ENCODE peak calls at places on chromosomes 6 and 20, in five cellular contexts. One of them, this sample, is unnamed.

GRCh38 chr6:5411414-5411813 is 150.1 kb downstream of the FARS2 start:
- DNase-seq in mesenchymal stem cell: no peak
- DNase-seq in neuronal stem cell: no peak
- DNase-seq in IMR-90: no peak
- DNase-seq in H1: no peak
- DNase-seq in this sample: no peak

GRCh38 chr6:34201455-34202098 is 35.1 kb upstream of the HMGA1 start:
- DNase-seq in IMR-90: peak
- DNase-seq in mesenchymal stem cell: peak
- DNase-seq in neuronal stem cell: no peak
- DNase-seq in H1: no peak
- DNase-seq in this sample: no peak

GRCh38 chr6:169724554-169725269 is 412 bp upstream of the PHF10 start:
- DNase-seq in H1: peak
- DNase-seq in neuronal stem cell: peak
- DNase-seq in mesenchymal stem cell: peak
- DNase-seq in IMR-90: peak
- DNase-seq in this sample: peak

GRCh38 chr6:31203345-31203979 is 33.0 kb upstream of the POU5F1 start:
- DNase-seq in IMR-90: peak
- DNase-seq in mesenchymal stem cell: peak
- DNase-seq in neuronal stem cell: no peak
- DNase-seq in H1: no peak
- DNase-seq in this sample: no peak

GRCh38 chr6:165556116-165556843 is 106.8 kb downstream of the PDE10A start:
- DNase-seq in H1: no peak
- DNase-seq in neuronal stem cell: no peak
- DNase-seq in IMR-90: peak
- DNase-seq in mesenchymal stem cell: peak
- DNase-seq in this sample: no peak

GRCh38 chr20:36306557-36307411 is 645 bp downstream of the DLGAP4 start:
- DNase-seq in IMR-90: no peak
- DNase-seq in neuronal stem cell: no peak
- DNase-seq in mesenchymal stem cell: no peak
- DNase-seq in H1: peak
- DNase-seq in this sample: no peak

GRCh38 chr6:109458774-109459531 is 3.4 kb upstream of the MICAL1 start:
- DNase-seq in H1: no peak
- DNase-seq in mesenchymal stem cell: no peak
- DNase-seq in neuronal stem cell: no peak
- DNase-seq in IMR-90: no peak
- DNase-seq in this sample: no peak

GRCh38 chr6:122406187-122406586 is 6.7 kb downstream of the HSF2 start:
- DNase-seq in H1: no peak
- DNase-seq in IMR-90: no peak
- DNase-seq in neuronal stem cell: no peak
- DNase-seq in mesenchymal stem cell: no peak
- DNase-seq in this sample: no peak

GRCh38 chr6:116229287-116229913 is 24.5 kb downstream of the TSPYL4 start:
- DNase-seq in neuronal stem cell: peak
- DNase-seq in mesenchymal stem cell: peak
- DNase-seq in H1: peak
- DNase-seq in IMR-90: peak
- DNase-seq in this sample: peak

GRCh38 chr20:59063358-59064213 is 21.0 kb upstream of the PRELID3B start:
- DNase-seq in mesenchymal stem cell: peak
- DNase-seq in H1: no peak
- DNase-seq in IMR-90: peak
- DNase-seq in neuronal stem cell: peak
- DNase-seq in this sample: no peak

GRCh38 chr6:24205020-24205492 is 79.0 kb downstream of the NRSN1 start:
- DNase-seq in IMR-90: peak
- DNase-seq in H1: no peak
- DNase-seq in mesenchymal stem cell: peak
- DNase-seq in neuronal stem cell: peak
- DNase-seq in this sample: no peak

GRCh38 chr6:78580923-78581322 is 286.4 kb upstream of the IRAK1BP1 start:
- DNase-seq in neuronal stem cell: no peak
- DNase-seq in H1: no peak
- DNase-seq in mesenchymal stem cell: no peak
- DNase-seq in IMR-90: no peak
- DNase-seq in this sample: no peak
- H2BK15ac ChIP-seq in neuronal stem cell: no peak
- H2BK15ac ChIP-seq in H1: no peak
- H2BK15ac ChIP-seq in mesenchymal stem cell: no peak
- H2BK15ac ChIP-seq in IMR-90: peak
- H2BK15ac ChIP-seq in this sample: no peak

DNA sequence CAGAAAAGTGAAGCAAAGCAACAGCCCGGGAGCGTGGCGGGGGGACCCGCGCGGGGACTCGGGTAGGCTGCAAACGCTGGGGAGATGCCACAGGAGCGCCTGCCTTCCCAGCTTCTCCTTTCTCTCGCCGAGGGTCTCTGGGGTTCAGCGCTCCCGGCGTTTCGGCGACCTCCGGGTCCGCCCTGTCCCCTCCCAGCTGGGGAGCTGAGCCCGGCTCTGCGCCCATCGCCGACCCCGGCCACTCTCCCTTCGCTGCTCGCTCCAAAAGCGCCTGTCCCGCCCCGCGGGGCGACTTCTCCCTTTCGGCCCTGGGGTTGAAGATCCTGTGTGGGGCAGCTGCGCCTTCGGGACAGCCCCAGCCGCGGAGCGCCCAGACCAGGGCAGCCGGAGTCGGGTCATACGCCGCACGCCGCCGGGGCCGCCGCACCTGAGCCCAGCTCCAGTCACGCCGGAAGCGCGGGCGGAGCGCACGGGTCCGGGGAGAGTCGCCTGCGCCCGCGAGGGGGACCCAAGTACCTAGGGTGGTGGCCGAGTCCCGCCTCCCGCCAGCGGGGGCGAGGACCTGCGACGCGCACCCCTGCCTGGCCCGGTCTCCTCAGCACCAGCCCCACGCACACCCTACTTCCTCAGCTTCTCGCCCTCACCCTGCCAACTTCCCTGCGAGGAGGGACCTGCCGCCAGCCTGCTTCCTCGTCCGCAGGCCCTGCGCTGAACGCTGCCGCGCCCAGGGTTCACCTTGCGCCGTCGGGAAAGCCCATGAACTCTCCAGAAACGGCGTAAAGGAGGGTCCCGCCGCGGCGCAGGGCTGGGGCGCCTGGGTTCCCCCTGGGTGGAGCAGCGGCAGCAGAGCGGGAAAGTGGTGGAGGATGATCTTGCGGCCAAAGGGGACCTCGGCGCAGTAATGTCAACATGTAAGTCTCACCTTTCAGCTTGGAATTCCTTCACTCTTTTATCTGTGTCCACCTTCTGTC is at the start of gene ADGRG6:
- DNase-seq in H1: peak
- DNase-seq in IMR-90: peak
- DNase-seq in mesenchymal stem cell: peak
- DNase-seq in neuronal stem cell: peak
- DNase-seq in this sample: peak
- H3K9ac ChIP-seq in H1: peak
- H3K9ac ChIP-seq in IMR-90: peak
- H3K9ac ChIP-seq in mesenchymal stem cell: peak
- H3K9ac ChIP-seq in neuronal stem cell: peak
- H3K9ac ChIP-seq in this sample: no peak

GRCh38 chr6:153044295-153044694 is 41.8 kb upstream of the MTRF1L start:
- DNase-seq in mesenchymal stem cell: no peak
- DNase-seq in IMR-90: no peak
- DNase-seq in H1: no peak
- DNase-seq in neuronal stem cell: no peak
- DNase-seq in this sample: no peak
- H4K91ac ChIP-seq in mesenchymal stem cell: no peak
- H4K91ac ChIP-seq in IMR-90: no peak
- H4K91ac ChIP-seq in H1: no peak
- H4K91ac ChIP-seq in neuronal stem cell: no peak
- H4K91ac ChIP-seq in this sample: no peak

GRCh38 chr6:146876271-146877151 is 277.7 kb downstream of the ADGB start:
- DNase-seq in mesenchymal stem cell: peak
- DNase-seq in neuronal stem cell: no peak
- DNase-seq in H1: no peak
- DNase-seq in IMR-90: peak
- DNase-seq in this sample: no peak

GRCh38 chr6:146878564-146879343 is 280.0 kb downstream of the ADGB start:
- DNase-seq in IMR-90: no peak
- DNase-seq in H1: no peak
- DNase-seq in mesenchymal stem cell: no peak
- DNase-seq in neuronal stem cell: no peak
- DNase-seq in this sample: no peak

GRCh38 chr6:146875927-146876270 is 277.1 kb downstream of the ADGB start:
- DNase-seq in mesenchymal stem cell: no peak
- DNase-seq in H1: no peak
- DNase-seq in IMR-90: no peak
- DNase-seq in neuronal stem cell: no peak
- DNase-seq in this sample: no peak

GRCh38 chr6:146881228-146882181 is 282.7 kb downstream of the ADGB start:
- DNase-seq in mesenchymal stem cell: no peak
- DNase-seq in H1: no peak
- DNase-seq in neuronal stem cell: no peak
- DNase-seq in IMR-90: peak
- DNase-seq in this sample: no peak

GRCh38 chr6:146879406-146880117 is 280.8 kb downstream of the ADGB start:
- DNase-seq in mesenchymal stem cell: no peak
- DNase-seq in H1: no peak
- DNase-seq in IMR-90: no peak
- DNase-seq in neuronal stem cell: no peak
- DNase-seq in this sample: no peak
- H2BK15ac ChIP-seq in mesenchymal stem cell: no peak
- H2BK15ac ChIP-seq in H1: no peak
- H2BK15ac ChIP-seq in IMR-90: no peak
- H2BK15ac ChIP-seq in neuronal stem cell: no peak
- H2BK15ac ChIP-seq in this sample: no peak

GRCh38 chr20:9300534-9300933 is 213.9 kb upstream of the LAMP5 start:
- DNase-seq in H1: no peak
- DNase-seq in IMR-90: peak
- DNase-seq in mesenchymal stem cell: no peak
- DNase-seq in neuronal stem cell: no peak
- DNase-seq in this sample: no peak

GRCh38 chr20:9302073-9302425 is 212.3 kb upstream of the LAMP5 start:
- DNase-seq in H1: no peak
- DNase-seq in neuronal stem cell: no peak
- DNase-seq in IMR-90: no peak
- DNase-seq in mesenchymal stem cell: no peak
- DNase-seq in this sample: no peak

GRCh38 chr20:9298906-9299305 is 215.5 kb upstream of the LAMP5 start:
- DNase-seq in mesenchymal stem cell: no peak
- DNase-seq in H1: no peak
- DNase-seq in IMR-90: no peak
- DNase-seq in neuronal stem cell: no peak
- DNase-seq in this sample: no peak

GRCh38 chr20:9301129-9302072 is 213.0 kb upstream of the LAMP5 start:
- DNase-seq in neuronal stem cell: no peak
- DNase-seq in IMR-90: peak
- DNase-seq in mesenchymal stem cell: peak
- DNase-seq in H1: no peak
- DNase-seq in this sample: no peak

GRCh38 chr20:9300080-9300479 is 214.3 kb upstream of the LAMP5 start:
- DNase-seq in neuronal stem cell: no peak
- DNase-seq in H1: no peak
- DNase-seq in IMR-90: no peak
- DNase-seq in mesenchymal stem cell: no peak
- DNase-seq in this sample: no peak
- H3K9ac ChIP-seq in neuronal stem cell: no peak
- H3K9ac ChIP-seq in H1: no peak
- H3K9ac ChIP-seq in IMR-90: no peak
- H3K9ac ChIP-seq in mesenchymal stem cell: no peak
- H3K9ac ChIP-seq in this sample: no peak

DNA sequence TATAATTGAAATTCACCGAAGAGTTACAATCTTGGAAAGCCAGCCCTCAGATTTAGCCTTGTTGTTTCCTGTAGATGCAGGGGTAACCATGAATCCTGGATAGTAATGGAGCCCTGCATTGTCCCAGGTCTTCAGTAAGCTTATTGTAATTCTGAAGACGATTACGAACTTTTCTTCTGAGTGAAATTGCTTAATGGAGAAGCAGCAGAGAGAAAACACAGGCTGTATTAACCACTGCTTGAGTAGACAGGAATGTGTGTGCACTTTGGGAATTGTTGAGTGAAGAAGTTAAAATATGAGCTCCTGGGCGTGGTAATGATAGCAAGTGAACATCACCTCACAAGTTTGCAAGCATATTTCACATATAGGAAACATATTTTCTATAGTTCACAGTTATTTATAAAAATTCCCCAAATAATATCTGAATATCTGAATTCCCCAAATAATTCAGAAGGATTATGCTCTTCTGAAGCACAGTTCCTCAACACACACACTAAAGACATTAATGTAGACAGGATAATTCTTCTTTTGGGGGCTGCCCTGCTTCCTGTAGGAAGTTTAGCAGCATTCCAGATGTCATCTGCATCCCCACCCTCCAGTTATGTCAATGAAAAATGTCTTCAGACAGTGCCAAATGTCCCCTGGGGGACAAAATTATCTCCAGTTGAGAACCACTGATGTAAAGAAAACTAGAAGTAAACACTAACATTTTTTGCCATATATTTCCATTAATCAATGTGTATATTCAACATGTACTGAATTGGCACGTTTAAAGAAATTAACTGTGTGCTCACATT is 26.1 kb upstream of the NAA20 start:
- DNase-seq in neuronal stem cell: no peak
- DNase-seq in H1: no peak
- DNase-seq in mesenchymal stem cell: no peak
- DNase-seq in IMR-90: no peak
- DNase-seq in this sample: no peak
- H4K91ac ChIP-seq in neuronal stem cell: no peak
- H4K91ac ChIP-seq in H1: no peak
- H4K91ac ChIP-seq in mesenchymal stem cell: no peak
- H4K91ac ChIP-seq in IMR-90: no peak
- H4K91ac ChIP-seq in this sample: no peak

GRCh38 chr6:107614828-107615227 is 124.9 kb downstream of the SOBP start:
- DNase-seq in mesenchymal stem cell: no peak
- DNase-seq in IMR-90: no peak
- DNase-seq in neuronal stem cell: no peak
- DNase-seq in H1: no peak
- DNase-seq in this sample: no peak
- H2BK15ac ChIP-seq in mesenchymal stem cell: no peak
- H2BK15ac ChIP-seq in IMR-90: no peak
- H2BK15ac ChIP-seq in neuronal stem cell: no peak
- H2BK15ac ChIP-seq in H1: no peak
- H2BK15ac ChIP-seq in this sample: no peak

DNA sequence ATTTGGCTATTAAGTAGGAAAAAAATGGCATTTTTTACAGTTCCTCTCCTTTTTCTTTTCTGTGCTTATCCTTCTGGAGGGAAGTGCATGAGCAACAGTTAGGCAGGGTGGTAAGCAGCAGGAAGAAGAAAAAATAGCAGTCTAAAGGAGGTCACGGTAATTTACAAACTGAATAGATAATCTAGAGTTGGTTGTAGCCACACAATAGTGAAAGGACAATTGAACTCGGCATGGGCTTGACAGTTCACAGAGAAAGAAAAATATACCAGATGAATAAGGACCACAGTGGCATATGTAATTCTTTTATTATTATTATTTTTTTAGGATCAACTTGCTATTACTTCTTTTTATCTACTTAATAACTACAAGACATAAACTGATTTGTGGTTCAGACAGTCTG is 358.6 kb downstream of the BTBD9 start:
- DNase-seq in mesenchymal stem cell: no peak
- DNase-seq in H1: no peak
- DNase-seq in IMR-90: no peak
- DNase-seq in neuronal stem cell: no peak
- DNase-seq in this sample: no peak
- H3K9ac ChIP-seq in mesenchymal stem cell: no peak
- H3K9ac ChIP-seq in H1: no peak
- H3K9ac ChIP-seq in IMR-90: no peak
- H3K9ac ChIP-seq in neuronal stem cell: no peak
- H3K9ac ChIP-seq in this sample: no peak

This sample was measured in H9.